ENCODE peak calls at places on chromosome 2, in seven cellular contexts. N, V, T, E, L, U and O are unnamed samples.

GRCh38 chr2:164388511-164388910 is 232.8 kb downstream of the GRB14 start:
- DNase-seq in N (peak; percentile 96), V (no peak), T (peak; percentile 45), E (no peak), L (no peak), U (peak; percentile 63), O (peak; percentile 31)

GRCh38 chr2:231355802-231356473 is 39.6 kb upstream of the B3GNT7 start:
- DNase-seq in N (no peak), V (no peak), T (no peak), E (no peak), L (no peak), U (no peak), O (no peak)

GRCh38 chr2:2827691-2828315 is 496.7 kb upstream of the MYT1L start:
- DNase-seq in N (no peak), V (no peak), T (no peak), E (no peak), L (no peak), U (no peak), O (no peak)

GRCh38 chr2:45697190-45697589 is 45.7 kb downstream of the PRKCE start:
- DNase-seq in N (no peak), V (no peak), T (no peak), E (no peak), L (no peak), U (no peak), O (no peak)

GRCh38 chr2:232406556-232407310 is at the start of gene ALPG:
- DNase-seq in N (no peak), V (no peak), T (no peak), E (no peak), L (peak; percentile 25), U (no peak), O (no peak)

GRCh38 chr2:107607054-107607453 is 219.6 kb upstream of the RGPD4 start:
- DNase-seq in N (no peak), V (no peak), T (no peak), E (no peak), L (no peak), U (no peak), O (no peak)

GRCh38 chr2:217792611-217793527 is 209.9 kb downstream of the TNS1 start:
- DNase-seq in N (peak; percentile 28), V (no peak), T (no peak), E (no peak), L (no peak), U (peak; percentile 38), O (no peak)

GRCh38 chr2:172970660-172971059 is 105.0 kb upstream of the MAP3K20 start:
- DNase-seq in N (no peak), V (no peak), T (no peak), E (peak; percentile 21), L (no peak), U (no peak), O (no peak)

GRCh38 chr2:166118180-166118579 is 9.6 kb downstream of the SCN1A start:
- DNase-seq in N (no peak), V (no peak), T (no peak), E (no peak), L (no peak), U (no peak), O (no peak)

GRCh38 chr2:84031312-84031711 is 427.8 kb downstream of the SUCLG1 start:
- DNase-seq in N (no peak), V (no peak), T (no peak), E (no peak), L (no peak), U (no peak), O (no peak)

GRCh38 chr2:187526776-187527175 is 27.5 kb downstream of the TFPI start:
- DNase-seq in N (no peak), V (no peak), T (no peak), E (no peak), L (no peak), U (no peak), O (peak; percentile 64)

GRCh38 chr2:42135381-42136312 is 33.5 kb upstream of the EML4 start:
- DNase-seq in N (no peak), V (no peak), T (peak; percentile 42), E (no peak), L (no peak), U (no peak), O (no peak)

GRCh38 chr2:28767367-28767766 is 15.7 kb downstream of the PPP1CB start:
- DNase-seq in N (no peak), V (no peak), T (no peak), E (no peak), L (no peak), U (no peak), O (no peak)

GRCh38 chr2:28683100-28683706 is 68.4 kb upstream of the PPP1CB start:
- DNase-seq in N (peak; percentile 85), V (peak; percentile 94), T (no peak), E (no peak), L (peak; percentile 85), U (peak; percentile 86), O (peak; percentile 89)

GRCh38 chr2:225270861-225271260 is 128.6 kb upstream of the NYAP2 start:
- DNase-seq in N (peak; percentile 71), V (peak; percentile 22), T (peak; percentile 79), E (no peak), L (no peak), U (peak; percentile 53), O (peak; percentile 22)

GRCh38 chr2:128603411-128603924 is 284.8 kb upstream of the HS6ST1 start:
- DNase-seq in N (no peak), V (peak; percentile 2), T (peak; percentile 38), E (no peak), L (peak; percentile 50), U (no peak), O (no peak)

GRCh38 chr2:62197609-62198236 is 1.8 kb downstream of the B3GNT2 start:
- DNase-seq in N (no peak), V (peak; percentile 29), T (peak; percentile 60), E (no peak), L (peak; percentile 75), U (no peak), O (no peak)

GRCh38 chr2:216773072-216773471 is 77.7 kb upstream of the IGFBP5 start:
- DNase-seq in N (no peak), V (no peak), T (peak; percentile 14), E (no peak), L (no peak), U (no peak), O (no peak)

GRCh38 chr2:20223345-20224190 is 1.4 kb downstream of the SDC1 start:
- DNase-seq in N (peak; percentile 60), V (peak; percentile 68), T (peak; percentile 57), E (no peak), L (peak; percentile 61), U (peak; percentile 42), O (peak; percentile 55)

GRCh38 chr2:21467910-21468309 is 344.1 kb downstream of the TDRD15 start:
- DNase-seq in N (peak; percentile 5), V (no peak), T (no peak), E (no peak), L (no peak), U (peak; percentile 58), O (peak; percentile 8)

GRCh38 chr2:75292826-75293225 is 93.5 kb upstream of the TACR1 start:
- DNase-seq in N (peak; percentile 91), V (no peak), T (no peak), E (no peak), L (no peak), U (peak; percentile 83), O (peak; percentile 46)

GRCh38 chr2:69077224-69077953 is 64.4 kb downstream of the ANTXR1 start:
- DNase-seq in N (no peak), V (no peak), T (no peak), E (no peak), L (no peak), U (no peak), O (no peak)

GRCh38 chr2:125185691-125186270 is 1160.7 kb downstream of the CNTNAP5 start:
- DNase-seq in N (no peak), V (no peak), T (no peak), E (no peak), L (no peak), U (no peak), O (no peak)

GRCh38 chr2:127082974-127083373 is 24.0 kb downstream of the BIN1 start:
- DNase-seq in N (peak; percentile 33), V (no peak), T (peak; percentile 49), E (no peak), L (no peak), U (peak; percentile 35), O (peak; percentile 71)
- H3K4me3 ChIP-seq in N (no peak overlapping the region), V (no peak overlapping the region), T (no peak overlapping the region), E (no peak overlapping the region), L (no peak overlapping the region), U (no peak overlapping the region), O (no peak overlapping the region)

DNA sequence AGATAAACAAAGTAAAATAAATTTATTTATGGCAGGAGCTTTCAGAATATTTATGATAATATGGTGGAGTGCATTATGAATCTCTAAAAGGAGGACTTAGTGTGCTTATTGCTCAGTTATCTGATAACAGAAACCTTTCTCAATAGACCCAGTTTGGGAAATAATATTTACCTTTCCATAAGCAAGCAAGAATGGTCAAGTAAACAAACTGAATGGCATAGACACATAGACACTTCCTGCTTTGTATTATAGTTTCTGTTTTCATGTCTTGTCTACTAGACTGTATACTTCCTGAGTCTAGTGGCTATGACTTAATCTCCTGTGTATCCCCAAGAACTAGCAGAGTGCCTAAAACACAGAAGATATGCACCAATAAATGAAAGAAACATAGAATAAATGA is 87.8 kb downstream of the UPP2 start:
- DNase-seq in N (no peak), V (no peak), T (no peak), E (no peak), L (no peak), U (no peak), O (no peak)
- TF ChIP-seq CTCF in N (no peak), V (no peak), T (no peak), E (no peak), L (no peak), U (no peak), O (no peak)

GRCh38 chr2:181197140-181197760 is 216.8 kb downstream of the UBE2E3 start:
- DNase-seq in N (no peak), V (no peak), T (no peak), E (no peak), L (no peak), U (no peak), O (peak; percentile 7)
- H3K4me3 ChIP-seq in N (no peak overlapping the region), V (no peak overlapping the region), T (no peak overlapping the region), E (no peak overlapping the region), L (no peak overlapping the region), U (no peak overlapping the region), O (no peak overlapping the region)

GRCh38 chr2:212904646-212905045 is 246.8 kb downstream of the IKZF2 start:
- DNase-seq in N (no peak), V (no peak), T (peak; percentile 60), E (no peak), L (no peak), U (no peak), O (no peak)

GRCh38 chr2:212903413-212903812 is 248.0 kb downstream of the IKZF2 start:
- DNase-seq in N (no peak), V (no peak), T (no peak), E (no peak), L (no peak), U (no peak), O (no peak)

GRCh38 chr2:212901604-212902275 is 249.7 kb downstream of the IKZF2 start:
- DNase-seq in N (no peak), V (no peak), T (no peak), E (no peak), L (no peak), U (no peak), O (no peak)

GRCh38 chr2:212900715-212901114 is 250.7 kb downstream of the IKZF2 start:
- DNase-seq in N (no peak), V (no peak), T (no peak), E (no peak), L (no peak), U (no peak), O (no peak)

DNA sequence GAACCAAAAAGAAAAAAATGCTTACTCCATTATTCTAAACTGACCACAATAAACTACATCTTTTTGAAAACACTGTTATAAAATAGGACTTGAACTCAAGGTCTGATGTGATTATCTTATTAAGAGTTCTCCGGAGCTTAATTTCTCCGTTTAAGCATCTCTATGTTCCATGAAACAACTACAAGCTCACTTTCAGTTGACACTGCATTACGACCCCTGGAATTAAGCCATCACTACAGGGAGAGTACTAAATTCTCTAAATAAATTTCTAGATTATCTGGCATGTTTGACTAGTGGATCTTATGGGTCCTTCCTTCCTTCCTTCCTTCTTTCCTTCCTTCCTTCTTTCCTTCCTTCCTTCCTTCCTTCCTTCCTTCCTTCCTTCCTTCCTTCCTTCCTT is 249.0 kb downstream of the IKZF2 start:
- DNase-seq in N (no peak), V (no peak), T (no peak), E (no peak), L (no peak), U (no peak), O (no peak)
- TF ChIP-seq CTCF in N (no peak), V (no peak), T (no peak), E (no peak), L (no peak), U (no peak), O (no peak)